ENCODE peak calls at places on chromosomes 1 and 21, in five cellular contexts. V is GM23248, N is iPS DF 6.9, B is pancreas, A is left ventricle myocardium inferior. S is an unnamed sample. For H3K4me1, the result is how much of the 10 kb centered on the place peaks cover.

GRCh38 chr21:37658994-37659458 is 257.2 kb downstream of the KCNJ6 start:
- DNase-seq in V (peak), B (no peak), A (no peak), N (no peak), S (peak)

GRCh38 chr1:93874025-93874651 is 4.9 kb downstream of the DNTTIP2 start:
- DNase-seq in N (no peak), B (no peak), A (no peak), V (peak), S (peak)

GRCh38 chr1:110173466-110174117 is 23.3 kb downstream of the SLC6A17 start:
- DNase-seq in N (no peak), A (no peak), V (peak), B (no peak), S (peak)

GRCh38 chr1:15353839-15354579 is 55.7 kb upstream of the EFHD2 start:
- DNase-seq in V (peak), B (no peak), A (no peak), N (no peak), S (no peak)

GRCh38 chr1:2014726-2015382 is 4.3 kb upstream of the GABRD start:
- DNase-seq in N (no peak), V (no peak), B (no peak), A (no peak), S (peak)

GRCh38 chr1:159199901-159200300 is 4.8 kb upstream of the ACKR1 start:
- DNase-seq in A (no peak), B (no peak), V (no peak), N (no peak), S (no peak)

GRCh38 chr1:184539580-184539979 is 152.8 kb downstream of the C1orf21 start:
- DNase-seq in B (no peak), N (no peak), A (no peak), V (no peak), S (no peak)

GRCh38 chr1:70805641-70806040 is 242.0 kb downstream of the PTGER3 start:
- DNase-seq in N (no peak), A (no peak), B (no peak), V (no peak), S (no peak)

GRCh38 chr1:107572674-107573205 is 392.2 kb downstream of the VAV3 start:
- DNase-seq in B (no peak), A (no peak), V (peak), N (no peak), S (peak)

DNA sequence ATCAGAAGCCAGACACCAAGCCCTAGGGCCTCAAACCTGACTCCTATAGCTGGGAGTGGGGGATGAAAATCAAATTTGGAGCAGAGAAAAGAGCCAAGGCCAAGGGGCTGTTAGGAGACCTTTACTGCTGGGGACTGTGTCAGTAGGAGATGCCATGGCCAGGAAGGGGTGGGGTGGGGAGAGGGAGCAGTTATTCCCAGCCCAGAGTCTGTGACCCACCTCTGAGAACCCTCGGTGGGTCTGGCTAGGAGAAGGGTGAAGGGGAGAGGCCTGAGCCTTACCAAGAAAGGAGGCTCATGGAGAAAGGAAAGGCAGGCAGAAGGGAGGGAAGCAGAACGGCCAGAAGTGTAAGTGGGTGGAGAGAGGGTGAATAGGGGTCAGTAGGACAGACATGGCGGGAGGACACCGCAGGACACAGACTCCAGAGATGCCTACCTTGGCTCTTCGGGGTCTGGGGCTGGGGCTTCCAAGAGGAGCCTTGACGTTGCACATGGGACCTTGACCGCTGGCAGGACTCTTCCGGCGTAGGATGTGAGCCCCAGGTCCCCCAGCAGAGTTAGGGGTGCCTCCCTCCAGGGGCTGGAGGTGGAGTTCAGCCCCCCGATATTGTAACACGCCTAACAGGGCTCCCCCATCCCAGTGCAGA is 1.2 kb downstream of the ADAMTS4 start:
- DNase-seq in N (no peak), A (no peak), B (no peak), V (peak), S (no peak)
- H3K4me1 ChIP-seq in N (under half), A (half or more), B (under half), V (under half), S (half or more)

DNA sequence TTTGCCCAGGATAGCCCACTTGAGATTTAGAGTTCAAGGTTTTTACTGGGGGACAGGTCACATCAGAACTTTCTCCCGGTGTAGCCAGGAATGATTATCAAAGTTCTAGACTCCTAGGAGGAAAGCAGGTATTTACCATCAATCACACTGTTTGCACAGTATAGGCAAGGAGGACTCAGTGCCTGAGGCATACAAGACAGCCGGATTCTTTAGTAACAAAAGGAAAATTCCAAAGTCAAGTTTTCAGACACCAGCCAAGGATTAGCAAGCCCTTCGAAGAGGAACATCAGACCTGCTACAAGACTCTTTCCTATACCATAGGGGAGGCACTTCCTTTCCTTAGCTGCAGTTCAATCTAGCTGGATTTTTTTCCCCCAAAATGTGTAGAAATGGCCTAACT is 197.8 kb upstream of the USP25 start:
- DNase-seq in A (no peak), B (no peak), V (no peak), N (no peak), S (no peak)
- H3K4me1 ChIP-seq in A (under half), B (under half), V (under half), N (under half), S (under half)

GRCh38 chr1:207841318-207841717 is 69.6 kb downstream of the CD34 start:
- DNase-seq in N (no peak), B (no peak), V (no peak), A (no peak), S (no peak)
- H3K4me1 ChIP-seq in N (under half), B (under half), V (under half), A (half or more), S (under half)

GRCh38 chr1:154955718-154956513 is at the start of gene PBXIP1:
- DNase-seq in V (peak), N (peak), A (peak), B (no peak), S (peak)
- H3K4me1 ChIP-seq in V (under half), N (under half), A (half or more), B (under half), S (under half)

GRCh38 chr1:225876900-225877510 is 5.2 kb downstream of the TMEM63A start:
- DNase-seq in V (no peak), A (no peak), B (no peak), N (no peak), S (peak)

GRCh38 chr1:225879521-225880209 is 2.5 kb downstream of the TMEM63A start:
- DNase-seq in V (no peak), N (no peak), A (no peak), B (no peak), S (peak)

GRCh38 chr1:225877570-225877969 is 4.6 kb downstream of the TMEM63A start:
- DNase-seq in A (peak), N (no peak), B (no peak), V (peak), S (peak)

GRCh38 chr1:225880210-225880584 is 2.0 kb downstream of the TMEM63A start:
- DNase-seq in V (no peak), A (peak), B (no peak), N (no peak), S (peak)

DNA sequence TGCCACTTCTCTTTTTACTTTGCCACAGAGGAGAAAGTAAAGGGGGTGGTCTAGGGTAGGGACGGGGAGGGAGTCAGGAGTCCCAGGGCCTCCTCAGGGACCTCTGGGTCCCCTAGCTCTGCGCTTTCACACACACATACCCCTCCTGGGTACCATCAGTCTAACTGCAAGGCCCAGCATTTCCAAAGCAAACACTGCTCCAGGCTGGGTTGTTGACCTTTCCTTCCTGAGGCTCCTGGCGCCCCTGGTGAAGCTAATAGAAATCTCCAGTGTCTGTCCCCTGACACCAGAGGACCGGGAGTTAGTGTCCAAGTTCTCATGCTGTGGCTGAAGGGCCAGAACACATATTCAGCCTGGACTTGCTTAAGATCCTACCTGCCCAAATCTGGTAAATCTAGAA is 3.9 kb downstream of the TMEM63A start:
- DNase-seq in N (no peak), A (no peak), B (peak), V (no peak), S (no peak)
- H3K4me1 ChIP-seq in N (under half), A (half or more), B (under half), V (under half), S (under half)

S was measured in osteoblast.